ENCODE peak calls at places on chromosomes 1 and 21, in four cellular contexts. Z, W, H and U are unnamed samples.

GRCh38 chr21:34077888-34078287 is 4.5 kb downstream of the MRPS6 start:
- DNase-seq in Z (no peak), W (no peak), H (no peak), U (no peak)

GRCh38 chr21:17784604-17785402 is 34.4 kb downstream of the C21orf91 start:
- DNase-seq in Z (no peak), W (no peak), H (no peak), U (no peak)

GRCh38 chr1:11944358-11944981 is 10.0 kb downstream of the PLOD1 start:
- DNase-seq in Z (no peak), W (no peak), H (no peak), U (no peak)

GRCh38 chr1:171911506-171911905 is 70.2 kb downstream of the DNM3 start:
- DNase-seq in Z (no peak), W (no peak), H (no peak), U (no peak)

GRCh38 chr1:97551113-97551512 is 369.7 kb downstream of the DPYD start:
- DNase-seq in Z (no peak), W (no peak), H (no peak), U (no peak)

GRCh38 chr1:9085306-9085940 is 16.0 kb upstream of the SLC2A5 start:
- DNase-seq in Z (no peak), W (no peak), H (no peak), U (no peak)

GRCh38 chr1:20644416-20644815 is 11.2 kb downstream of the PINK1 start:
- DNase-seq in Z (no peak), W (no peak), H (no peak), U (no peak)

GRCh38 chr1:44590475-44590874 is 83.8 kb downstream of the TMEM53 start:
- DNase-seq in Z (no peak), W (no peak), H (peak; percentile 55), U (no peak)

GRCh38 chr1:189939967-189940366 is 537.7 kb downstream of the BRINP3 start:
- DNase-seq in Z (no peak), W (no peak), H (no peak), U (no peak)

GRCh38 chr21:35231115-35231514 is 182.0 kb upstream of the RUNX1 start:
- DNase-seq in Z (no peak), W (no peak), H (no peak), U (no peak)

GRCh38 chr1:67159233-67159632 is 7.0 kb upstream of the IL23R start:
- DNase-seq in Z (no peak), W (no peak), H (no peak), U (no peak)

GRCh38 chr1:181508486-181509165 is 25.3 kb downstream of the CACNA1E start:
- DNase-seq in Z (no peak), W (no peak), H (no peak), U (no peak)

GRCh38 chr1:181504294-181505115 is 21.2 kb downstream of the CACNA1E start:
- DNase-seq in Z (no peak), W (no peak), H (no peak), U (no peak)

GRCh38 chr1:181503130-181503810 is 20.0 kb downstream of the CACNA1E start:
- DNase-seq in Z (no peak), W (no peak), H (peak; percentile 12), U (no peak)

GRCh38 chr1:181501612-181502011 is 18.3 kb downstream of the CACNA1E start:
- DNase-seq in Z (no peak), W (no peak), H (no peak), U (no peak)

GRCh38 chr1:181506563-181507353 is 23.4 kb downstream of the CACNA1E start:
- DNase-seq in Z (no peak), W (no peak), H (no peak), U (no peak)
- H3K27me3 ChIP-seq in Z (no peaks in the 10 kb centered on the region), W (no peaks in the 10 kb centered on the region), H (no peaks in the 10 kb centered on the region), U (no peaks in the 10 kb centered on the region)

DNA sequence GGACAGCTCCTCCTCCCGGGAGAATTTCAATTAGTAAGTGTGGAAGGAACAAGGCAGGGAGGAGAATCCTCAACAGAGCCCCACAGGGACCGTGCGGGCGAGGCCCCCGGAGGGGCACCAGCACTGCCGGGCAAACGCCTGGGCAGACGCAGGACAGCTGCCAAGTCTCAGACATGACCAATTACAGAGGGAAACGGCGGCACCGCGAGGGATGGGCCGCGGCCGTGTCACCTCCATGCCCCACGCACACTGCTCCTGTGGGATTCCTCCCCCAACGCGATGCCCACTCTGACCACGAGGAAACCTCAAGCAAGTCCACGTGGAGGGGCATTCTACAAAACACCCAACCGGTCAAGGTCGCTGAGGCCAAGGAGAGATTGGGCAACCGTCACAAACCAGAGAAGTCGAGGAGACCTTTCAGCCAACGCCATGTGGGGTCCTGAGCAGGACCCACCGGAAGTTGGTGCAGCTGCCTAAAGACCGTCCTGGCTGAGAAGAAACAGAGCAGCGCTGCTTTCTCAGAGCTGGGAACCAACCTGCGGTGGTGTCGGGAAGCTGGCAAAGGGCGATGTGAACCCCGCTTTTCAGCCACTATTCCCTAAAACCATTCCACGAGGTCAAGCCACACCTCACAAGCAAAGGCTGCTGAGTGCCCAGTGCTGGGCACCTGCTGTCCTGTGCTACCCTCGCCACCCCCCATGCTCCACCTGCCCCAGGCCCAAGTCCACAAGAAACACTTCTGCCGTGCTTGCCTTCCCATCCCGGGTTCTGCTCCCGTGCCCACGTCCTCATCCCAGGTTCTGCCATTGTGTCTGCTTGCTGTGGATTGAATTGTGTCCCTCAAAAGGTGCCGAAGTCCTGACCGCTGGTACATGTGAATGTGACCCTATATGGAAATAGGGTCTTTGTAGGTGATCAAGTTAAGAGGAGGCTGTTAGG is 1.4 kb upstream of the KRTAP10-4 start:
- DNase-seq in Z (no peak), W (no peak), H (no peak), U (no peak)
- H3K27me3 ChIP-seq in Z (no peaks in the 10 kb centered on the region), W (no peaks in the 10 kb centered on the region), H (peaks cover 3% of the 10 kb centered on the region), U (no peaks in the 10 kb centered on the region)

GRCh38 chr1:3096360-3096759 is 27.4 kb downstream of the PRDM16 start:
- DNase-seq in Z (no peak), W (no peak), H (no peak), U (no peak)

GRCh38 chr1:3097861-3098260 is 28.9 kb downstream of the PRDM16 start:
- DNase-seq in Z (no peak), W (no peak), H (no peak), U (no peak)

GRCh38 chr1:3101127-3101939 is 32.3 kb downstream of the PRDM16 start:
- DNase-seq in Z (no peak), W (no peak), H (no peak), U (no peak)

GRCh38 chr1:3097231-3097630 is 28.2 kb downstream of the PRDM16 start:
- DNase-seq in Z (no peak), W (no peak), H (no peak), U (no peak)

DNA sequence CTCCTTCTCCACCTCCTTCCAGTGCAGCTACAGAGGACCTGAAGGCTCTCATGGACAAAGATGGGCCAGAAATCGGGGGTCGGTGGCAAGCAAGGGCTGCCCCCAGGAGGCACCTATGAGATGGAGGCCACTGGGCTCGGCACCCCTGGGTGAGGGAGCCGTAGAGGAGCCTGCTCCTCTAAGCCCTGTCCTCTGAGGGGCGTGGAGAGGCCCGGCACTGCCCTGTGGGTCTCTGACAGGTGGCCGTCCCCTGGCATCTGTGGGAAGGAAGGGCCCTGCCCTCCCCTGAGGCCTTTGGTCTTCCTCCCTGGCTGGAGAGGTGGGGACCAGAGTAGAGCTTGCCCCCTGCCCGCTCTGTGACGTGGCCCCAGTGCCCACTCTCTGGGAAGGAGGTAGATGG is 30.9 kb downstream of the PRDM16 start:
- DNase-seq in Z (no peak), W (no peak), H (no peak), U (no peak)
- H3K27me3 ChIP-seq in Z (no peaks in the 10 kb centered on the region), W (no peaks in the 10 kb centered on the region), H (no peaks in the 10 kb centered on the region), U (no peaks in the 10 kb centered on the region)

GRCh38 chr1:111789666-111790316 is 34.1 kb downstream of the DDX20 start:
- DNase-seq in Z (no peak), W (no peak), H (no peak), U (no peak)

GRCh38 chr1:111789077-111789476 is 33.4 kb downstream of the DDX20 start:
- DNase-seq in Z (no peak), W (no peak), H (no peak), U (no peak)

GRCh38 chr1:111784273-111784901 is 28.7 kb downstream of the DDX20 start:
- DNase-seq in Z (no peak), W (no peak), H (no peak), U (no peak)

GRCh38 chr1:111792249-111792648 is 36.5 kb downstream of the DDX20 start:
- DNase-seq in Z (no peak), W (no peak), H (no peak), U (no peak)

DNA sequence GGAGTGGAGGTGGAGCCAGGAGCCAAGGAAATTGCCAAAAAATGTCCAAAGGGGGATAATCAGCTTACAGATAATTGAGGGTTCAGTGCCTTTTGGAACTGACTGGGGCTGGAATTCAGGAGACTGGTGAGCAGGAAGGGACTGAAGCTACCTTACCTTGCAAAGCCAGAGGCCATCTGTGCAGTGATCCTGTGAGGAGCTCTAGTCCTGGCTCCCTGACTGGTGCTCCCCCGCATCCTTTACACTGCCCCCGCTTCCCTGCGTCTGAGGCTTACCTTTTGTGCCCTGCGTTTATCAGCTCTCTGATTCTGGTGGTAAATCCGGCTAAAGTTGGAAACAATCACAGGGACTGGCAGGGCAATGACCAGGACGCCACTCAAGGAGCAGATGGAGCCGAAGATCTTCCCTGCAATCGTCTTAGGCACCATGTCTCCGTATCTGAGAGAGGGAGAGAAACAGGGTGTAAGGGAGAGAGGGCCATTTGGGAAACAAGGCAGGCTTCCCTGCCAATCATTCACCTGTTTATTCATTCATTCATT is 31.0 kb downstream of the DDX20 start:
- DNase-seq in Z (no peak), W (no peak), H (no peak), U (no peak)
- H3K27me3 ChIP-seq in Z (no peaks in the 10 kb centered on the region), W (no peaks in the 10 kb centered on the region), H (no peaks in the 10 kb centered on the region), U (no peaks in the 10 kb centered on the region)

GRCh38 chr1:3610165-3610822 is 1.0 kb downstream of the MEGF6 start:
- DNase-seq in Z (no peak), W (peak; percentile 41), H (no peak), U (no peak)

GRCh38 chr1:3608154-3608553 is 3.2 kb downstream of the MEGF6 start:
- DNase-seq in Z (no peak), W (no peak), H (no peak), U (no peak)

GRCh38 chr1:3607703-3608065 is 3.6 kb downstream of the MEGF6 start:
- DNase-seq in Z (no peak), W (no peak), H (no peak), U (no peak)

GRCh38 chr1:3609769-3610157 is 1.5 kb downstream of the MEGF6 start:
- DNase-seq in Z (no peak), W (no peak), H (no peak), U (no peak)

GRCh38 chr1:3609016-3609768 is 2.1 kb downstream of the MEGF6 start:
- DNase-seq in Z (no peak), W (no peak), H (no peak), U (no peak)
- H3K27me3 ChIP-seq in Z (peaks cover 5% of the 10 kb centered on the region), W (no peaks in the 10 kb centered on the region), H (peaks cover 31% of the 10 kb centered on the region), U (peaks cover 9% of the 10 kb centered on the region)

GRCh38 chr1:56139786-56140185 is 439.6 kb downstream of the PLPP3 start:
- DNase-seq in Z (no peak), W (no peak), H (no peak), U (no peak)
- H3K27me3 ChIP-seq in Z (no peaks in the 10 kb centered on the region), W (no peaks in the 10 kb centered on the region), H (no peaks in the 10 kb centered on the region), U (no peaks in the 10 kb centered on the region)

DNA sequence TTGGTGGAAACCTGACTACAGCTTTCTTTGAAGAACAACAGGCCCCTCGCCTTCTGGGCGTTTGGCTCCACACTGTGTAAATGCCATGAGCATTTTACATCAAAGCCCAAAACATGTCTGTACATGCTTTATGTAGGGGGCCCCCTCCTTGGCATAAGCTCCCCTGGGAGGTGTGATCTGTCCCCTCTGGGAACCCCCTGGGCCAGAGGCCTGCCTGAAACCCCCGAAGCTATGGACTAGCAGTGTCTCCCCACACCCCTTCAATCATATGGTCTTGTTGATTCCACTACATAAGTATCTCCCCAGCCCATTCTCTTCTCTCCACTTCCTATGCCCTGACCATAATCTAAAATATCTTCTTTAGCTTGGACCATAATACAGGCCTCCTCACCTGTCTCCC is 241.5 kb downstream of the C1orf94 start:
- DNase-seq in Z (no peak), W (no peak), H (no peak), U (no peak)
- H3K27me3 ChIP-seq in Z (no peaks in the 10 kb centered on the region), W (no peaks in the 10 kb centered on the region), H (no peaks in the 10 kb centered on the region), U (peaks cover 4% of the 10 kb centered on the region)